ENCODE peak calls at places on chromosomes 2 and 18, in eight cellular contexts. X, Y, R, W, K, H, G and S are unnamed samples.

GRCh38 chr18:10213526-10213925 is 240.9 kb upstream of the APCDD1 start:
- DNase-seq in X (no peak), Y (peak), R (peak), W (no peak), K (no peak), H (no peak), G (no peak), S (peak)

GRCh38 chr2:61016392-61017002 is 1.0 kb upstream of the PEX13 start:
- DNase-seq in X (no peak), Y (no peak), R (no peak), W (peak), K (no peak), H (no peak), G (peak), S (no peak)

GRCh38 chr2:71535526-71535925 is 82.2 kb downstream of the DYSF start:
- DNase-seq in X (no peak), Y (no peak), R (no peak), W (no peak), K (no peak), H (no peak), G (no peak), S (no peak)

GRCh38 chr2:134455426-134455825 is 201.6 kb downstream of the MGAT5 start:
- DNase-seq in X (no peak), Y (no peak), R (no peak), W (no peak), K (no peak), H (no peak), G (no peak), S (no peak)

GRCh38 chr2:102106133-102106556 is 36.4 kb upstream of the IL1R1 start:
- DNase-seq in X (no peak), Y (no peak), R (peak), W (no peak), K (peak), H (no peak), G (no peak), S (peak)

GRCh38 chr2:72147303-72147970 is at the start of gene CYP26B1:
- DNase-seq in X (no peak), Y (no peak), R (no peak), W (peak), K (no peak), H (peak), G (no peak), S (no peak)

GRCh38 chr2:177077778-177078177 is 134.8 kb upstream of the HNRNPA3 start:
- DNase-seq in X (no peak), Y (no peak), R (no peak), W (no peak), K (no peak), H (no peak), G (no peak), S (no peak)

GRCh38 chr2:170022692-170023091 is 155.3 kb upstream of the MYO3B start:
- DNase-seq in X (no peak), Y (peak), R (peak), W (no peak), K (peak), H (no peak), G (no peak), S (peak)